ENCODE peak calls at places on chromosomes 12 and 14, in five cellular contexts. X, O, N, C and U are unnamed samples.

GRCh38 chr14:99733551-99734405 is 49.7 kb downstream of the CYP46A1 start:
- DNase-seq in X (no peak), N (no peak), C (no peak), O (no peak), U (peak)

GRCh38 chr14:76955575-76956252 is 72.8 kb downstream of the IRF2BPL start:
- DNase-seq in O (peak), C (peak), X (no peak), N (no peak), U (no peak)

GRCh38 chr12:3713483-3713882 is 39.4 kb downstream of the CRACR2A start:
- DNase-seq in X (no peak), N (no peak), C (no peak), O (no peak), U (no peak)

GRCh38 chr12:11968516-11968915 is 102.2 kb upstream of the BCL2L14 start:
- DNase-seq in X (no peak), C (no peak), O (no peak), N (no peak), U (no peak)

GRCh38 chr12:1054103-1054838 is 63.2 kb downstream of the ERC1 start:
- DNase-seq in C (no peak), X (no peak), O (no peak), N (no peak), U (no peak)

GRCh38 chr14:78710963-78711362 is 540.8 kb downstream of the NRXN3 start:
- DNase-seq in C (no peak), O (no peak), N (no peak), X (no peak), U (no peak)

GRCh38 chr12:51589060-51589459 is 2.0 kb upstream of the SCN8A start:
- DNase-seq in C (no peak), N (no peak), X (no peak), O (no peak), U (no peak)

GRCh38 chr14:69288956-69289705 is 29.2 kb downstream of the GALNT16 start:
- DNase-seq in X (no peak), C (no peak), N (no peak), O (peak), U (no peak)

GRCh38 chr12:120007272-120007671 is 18.2 kb downstream of the BICDL1 start:
- DNase-seq in O (no peak), X (no peak), N (no peak), C (no peak), U (no peak)

GRCh38 chr12:106329231-106329985 is 26.9 kb downstream of the TCP11L2 start:
- DNase-seq in N (no peak), O (peak), C (peak), X (no peak), U (no peak)

GRCh38 chr12:107118624-107119023 is 25.3 kb upstream of the CRY1 start:
- DNase-seq in X (no peak), O (no peak), N (no peak), C (no peak), U (no peak)

GRCh38 chr12:87368259-87368658 is 660.9 kb downstream of the C12orf50 start:
- DNase-seq in C (peak), O (no peak), X (no peak), N (no peak), U (no peak)

GRCh38 chr12:91577586-91578539 is 395.2 kb upstream of the DCN start:
- DNase-seq in C (peak), N (no peak), O (peak), X (no peak), U (no peak)

GRCh38 chr12:70919597-70920035 is 922 bp downstream of the PTPRR start:
- DNase-seq in N (no peak), X (no peak), C (no peak), O (peak), U (no peak)

GRCh38 chr12:114746297-114747074 is 62.5 kb upstream of the TBX3 start:
- DNase-seq in X (no peak), N (no peak), C (no peak), O (peak), U (peak)

GRCh38 chr12:48446372-48446771 is 26.0 kb upstream of the ANP32D start:
- DNase-seq in N (no peak), O (peak), C (no peak), X (no peak), U (no peak)

GRCh38 chr12:52582971-52583456 is 9.4 kb upstream of the KRT74 start:
- DNase-seq in O (peak), C (peak), N (peak), X (no peak), U (no peak)

GRCh38 chr14:101909371-101910096 is 54.8 kb upstream of the DYNC1H1 start:
- DNase-seq in O (no peak), N (no peak), C (no peak), X (no peak), U (no peak)

GRCh38 chr12:92424338-92424737 is 278.5 kb upstream of the PLEKHG7 start:
- DNase-seq in N (no peak), O (peak), C (no peak), X (no peak), U (no peak)

GRCh38 chr12:120470150-120470817 is 736 bp upstream of the SRSF9 start:
- DNase-seq in O (peak), N (no peak), X (no peak), C (peak), U (no peak)

GRCh38 chr14:91968280-91968679 is 20.8 kb upstream of the FBLN5 start:
- DNase-seq in N (no peak), X (no peak), C (no peak), O (no peak), U (no peak)

GRCh38 chr12:29737616-29738015 is 46.1 kb downstream of the TMTC1 start:
- DNase-seq in O (no peak), C (no peak), N (no peak), X (no peak), U (no peak)

GRCh38 chr12:111180830-111181726 is 187.8 kb downstream of the PHETA1 start:
- DNase-seq in X (no peak), N (peak), C (peak), O (peak), U (peak)